ENCODE peak calls at places on chromosomes 6 and 20, in four cellular contexts. N is suprapubic skin, E is transverse colon, D is tibial nerve. U is an unnamed sample.

GRCh38 chr20:63472159-63472811 is at the start of gene KCNQ2:
- DNase-seq in N (no peak), D (no peak), E (no peak), U (no peak)

GRCh38 chr6:149766156-149766768 is 16.7 kb downstream of the PCMT1 start:
- DNase-seq in E (no peak), N (no peak), D (no peak), U (peak; percentile 48)

GRCh38 chr6:168125429-168126001 is 46.5 kb upstream of the FRMD1 start:
- DNase-seq in E (no peak), D (no peak), N (no peak), U (no peak)

GRCh38 chr6:148068391-148068790 is 274.2 kb upstream of the SASH1 start:
- DNase-seq in E (no peak), N (no peak), D (no peak), U (no peak)

GRCh38 chr20:22525821-22526220 is 58.6 kb downstream of the FOXA2 start:
- DNase-seq in N (no peak), E (no peak), D (no peak), U (no peak)

GRCh38 chr6:3292431-3293197 is 33.9 kb downstream of the PSMG4 start:
- DNase-seq in E (peak; percentile 4), D (no peak), N (peak; percentile 59), U (no peak)

GRCh38 chr6:116371384-116372209 is 850 bp downstream of the DSE start:
- DNase-seq in D (peak; percentile 76), N (peak; percentile 93), E (peak; percentile 64), U (peak; percentile 56)

GRCh38 chr6:4935981-4936680 is 67.7 kb downstream of the RPP40 start:
- DNase-seq in D (no peak), N (no peak), E (no peak), U (no peak)

DNA sequence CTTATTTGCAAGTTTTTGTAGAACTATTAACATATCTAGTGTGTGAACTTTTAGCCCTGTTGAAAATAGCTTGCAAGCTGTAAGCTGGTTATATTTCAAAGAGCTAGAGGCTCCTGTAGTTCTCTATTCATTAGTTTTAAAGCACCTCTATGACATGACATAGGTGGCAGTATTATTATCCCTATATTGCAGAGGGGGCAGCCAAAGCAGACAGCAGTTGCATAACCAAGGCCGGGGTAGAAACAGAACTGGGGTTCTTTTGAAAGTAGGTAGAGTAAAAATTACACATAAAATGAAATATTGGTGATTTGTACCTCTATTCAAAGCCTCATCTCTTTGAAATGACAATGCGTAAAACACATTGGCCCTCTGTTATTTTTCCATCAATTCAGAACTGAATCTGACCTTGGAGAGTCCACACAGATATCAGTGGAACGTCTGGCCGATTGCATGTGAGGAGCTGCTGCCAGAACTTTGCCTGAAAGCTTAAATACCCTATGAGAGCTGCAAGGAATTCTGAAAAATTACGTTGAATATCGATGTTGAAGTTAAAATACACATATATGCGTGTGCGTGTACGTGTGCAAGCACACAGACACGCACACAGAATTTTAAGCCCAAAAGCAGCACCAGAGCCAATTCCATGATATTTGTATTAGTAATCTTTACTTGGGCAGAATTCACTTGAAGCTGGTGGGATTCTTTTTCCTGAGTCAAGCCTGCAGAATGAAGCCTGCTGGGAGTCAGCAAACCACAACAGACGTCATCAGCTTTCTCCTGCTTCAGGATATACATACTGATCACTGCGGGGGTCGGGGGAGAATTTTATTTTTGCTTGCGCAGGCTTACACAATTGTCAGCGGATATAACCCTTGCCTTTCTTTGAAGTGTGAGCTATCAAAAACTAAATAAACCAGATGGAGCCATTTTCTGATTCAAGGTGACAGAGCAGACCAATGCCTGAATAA is 163.2 kb downstream of the PDE7B start:
- DNase-seq in N (no peak), D (no peak), E (no peak), U (no peak)
- TF ChIP-seq EP300 in N (no peak), D (no peak), E (no peak), U (no peak)

DNA sequence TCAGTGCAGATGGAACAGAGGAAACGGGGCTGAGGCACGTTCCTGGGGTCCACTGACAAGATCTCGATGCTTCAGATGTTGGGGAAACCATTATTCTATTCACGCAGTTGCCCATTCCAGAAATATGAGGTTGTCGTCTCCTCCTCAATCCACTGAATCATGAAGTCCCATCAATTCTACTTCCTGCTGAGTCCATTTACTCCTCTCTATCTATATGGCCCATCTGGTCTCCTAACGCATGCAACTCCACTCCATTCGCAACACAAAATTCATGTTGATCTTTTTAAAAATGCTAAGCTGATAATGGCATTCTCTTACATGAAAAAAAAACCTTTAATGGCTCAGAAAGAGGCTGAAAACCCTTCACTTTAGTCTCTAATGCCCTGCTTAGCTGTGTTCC is 37.5 kb downstream of the MAP3K5 start:
- DNase-seq in E (no peak), N (no peak), D (no peak), U (no peak)
- H3K4me1 ChIP-seq in E (peaks cover 28% of the 10 kb centered on the region), N (peaks cover 16% of the 10 kb centered on the region), D (no peaks in the 10 kb centered on the region), U (peaks cover 33% of the 10 kb centered on the region)

GRCh38 chr20:44501448-44501847 is 20.4 kb downstream of the SERINC3 start:
- DNase-seq in E (no peak), D (no peak), N (no peak), U (no peak)
- H3K36me3 ChIP-seq in E (peaks cover 3% of the 10 kb centered on the region), D (peaks cover 32% of the 10 kb centered on the region), N (peaks cover 97% of the 10 kb centered on the region), U (peaks cover 71% of the 10 kb centered on the region)

GRCh38 chr6:63188828-63189227 is 22.4 kb upstream of the FKBP1C start:
- DNase-seq in N (no peak), D (no peak), E (no peak), U (no peak)

DNA sequence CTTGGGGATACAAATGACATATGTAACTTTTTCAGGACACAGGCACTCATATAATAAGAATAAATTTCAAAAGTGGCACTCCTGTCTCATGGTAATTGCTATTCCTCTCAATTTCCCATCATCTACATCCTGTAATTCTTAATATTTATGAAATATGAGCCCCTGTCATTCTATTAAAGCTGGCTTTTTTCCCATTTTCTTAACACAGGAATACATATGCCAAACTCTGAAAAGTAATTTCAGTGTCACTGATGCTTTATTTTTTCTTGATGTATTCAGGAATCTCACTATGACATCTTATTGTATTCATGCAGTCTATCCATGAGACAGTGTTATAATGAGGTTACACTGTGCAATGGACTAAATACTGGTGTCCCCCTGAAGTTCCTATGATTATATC is 24.3 kb upstream of the FKBP1C start:
- DNase-seq in N (no peak), D (no peak), E (no peak), U (no peak)
- TF ChIP-seq EP300 in N (no peak), D (no peak), E (no peak), U (no peak)

GRCh38 chr6:133701633-133702331 is 187.1 kb upstream of the TCF21 start:
- DNase-seq in D (no peak), E (no peak), N (no peak), U (no peak)
- H3K4me1 ChIP-seq in D (no peaks in the 10 kb centered on the region), E (no peaks in the 10 kb centered on the region), N (peaks cover 4% of the 10 kb centered on the region), U (no peaks in the 10 kb centered on the region)

GRCh38 chr6:106106276-106107042 is 20.3 kb downstream of the PRDM1 start:
- DNase-seq in D (no peak), E (no peak), N (no peak), U (no peak)

GRCh38 chr6:106105493-106105892 is 19.4 kb downstream of the PRDM1 start:
- DNase-seq in E (no peak), N (no peak), D (no peak), U (no peak)

GRCh38 chr6:106109043-106109442 is 22.9 kb downstream of the PRDM1 start:
- DNase-seq in E (no peak), D (no peak), N (no peak), U (no peak)

GRCh38 chr6:106108129-106108528 is 22.0 kb downstream of the PRDM1 start:
- DNase-seq in N (no peak), E (no peak), D (no peak), U (no peak)

DNA sequence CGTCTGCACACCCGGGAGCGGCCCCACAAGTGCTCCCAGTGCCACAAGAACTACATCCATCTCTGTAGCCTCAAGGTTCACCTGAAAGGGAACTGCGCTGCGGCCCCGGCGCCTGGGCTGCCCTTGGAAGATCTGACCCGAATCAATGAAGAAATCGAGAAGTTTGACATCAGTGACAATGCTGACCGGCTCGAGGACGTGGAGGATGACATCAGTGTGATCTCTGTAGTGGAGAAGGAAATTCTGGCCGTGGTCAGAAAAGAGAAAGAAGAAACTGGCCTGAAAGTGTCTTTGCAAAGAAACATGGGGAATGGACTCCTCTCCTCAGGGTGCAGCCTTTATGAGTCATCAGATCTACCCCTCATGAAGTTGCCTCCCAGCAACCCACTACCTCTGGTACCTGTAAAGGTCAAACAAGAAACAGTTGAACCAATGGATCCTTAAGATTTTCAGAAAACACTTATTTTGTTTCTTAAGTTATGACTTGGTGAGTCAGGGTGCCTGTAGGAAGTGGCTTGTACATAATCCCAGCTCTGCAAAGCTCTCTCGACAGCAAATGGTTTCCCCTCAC is 21.0 kb downstream of the PRDM1 start:
- DNase-seq in D (no peak), E (no peak), N (no peak), U (no peak)
- H3K36me3 ChIP-seq in D (peaks cover 17% of the 10 kb centered on the region), E (no peaks in the 10 kb centered on the region), N (peaks cover 21% of the 10 kb centered on the region), U (no peaks in the 10 kb centered on the region)

DNA sequence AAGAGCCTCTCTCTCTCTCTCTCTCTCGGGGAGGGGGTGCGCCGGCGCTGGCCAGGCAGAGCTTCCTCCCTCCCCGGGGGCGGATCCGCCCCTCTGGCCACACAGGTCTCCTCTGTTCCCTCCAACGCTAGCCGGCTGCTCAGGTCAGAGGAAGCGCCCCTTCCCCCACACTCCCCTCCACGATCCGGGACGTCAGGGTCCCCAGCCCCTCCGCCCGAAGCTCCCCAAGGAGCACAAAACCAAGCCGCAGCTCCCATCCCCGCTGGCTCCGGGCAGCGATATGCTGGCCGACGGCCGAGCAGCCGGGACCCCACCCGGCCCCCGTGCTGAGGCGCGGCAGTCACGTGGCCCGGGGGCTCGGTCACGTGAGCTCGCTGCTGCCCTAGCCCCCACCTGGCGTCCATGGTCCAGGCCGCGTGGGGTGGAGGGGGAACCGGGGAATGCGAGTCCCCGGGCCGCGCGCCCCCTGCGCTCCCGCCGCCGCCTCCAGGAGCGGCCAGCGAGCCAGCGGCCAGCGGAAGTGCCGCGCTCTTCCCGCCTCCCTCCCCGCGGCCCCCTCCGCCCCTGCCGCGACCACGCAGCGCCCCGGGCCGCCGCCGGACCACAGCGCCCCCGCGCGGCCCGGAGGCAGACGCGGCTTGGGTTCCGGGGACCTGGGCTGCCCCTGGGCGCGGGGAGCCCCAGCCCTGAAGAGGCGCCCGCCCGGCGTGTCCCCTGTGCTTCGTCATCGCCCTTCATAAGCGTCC is at the start of gene SLC35B2:
- DNase-seq in N (no peak), D (peak; percentile 42), E (peak; percentile 70), U (peak; percentile 68)
- TF ChIP-seq EP300 in N (no peak), D (peak; percentile 78), E (no peak), U (no peak)

DNA sequence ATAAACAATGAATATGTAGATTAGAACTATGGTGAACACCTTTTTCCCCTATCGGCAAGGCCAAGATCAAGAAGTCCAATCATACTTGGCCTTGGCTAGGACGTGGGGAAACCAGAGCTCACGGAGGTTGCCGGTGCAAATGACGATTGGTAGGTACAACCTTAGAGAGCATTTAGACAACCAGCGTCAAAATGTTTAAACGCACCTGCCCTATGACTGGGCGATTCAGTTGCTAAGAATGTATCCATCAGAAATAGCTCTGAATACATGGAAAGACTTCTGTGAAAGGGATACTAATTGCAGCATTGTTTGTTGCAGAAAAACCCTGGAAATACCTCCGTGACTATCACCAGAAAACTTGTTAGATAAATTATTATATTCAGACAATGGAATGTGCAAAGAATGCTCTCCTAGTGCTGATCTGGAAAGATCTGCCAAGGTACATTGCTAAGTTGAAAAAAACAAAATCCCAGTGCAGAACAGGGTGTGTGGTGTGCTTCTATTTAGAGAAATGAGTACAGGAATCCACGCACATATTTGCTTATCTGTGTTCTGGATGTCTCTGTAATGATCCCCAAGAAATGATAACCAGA is 48.0 kb upstream of the PTPN1 start:
- DNase-seq in D (no peak), N (no peak), E (no peak), U (no peak)
- H3K4me1 ChIP-seq in D (no peaks in the 10 kb centered on the region), N (peaks cover 17% of the 10 kb centered on the region), E (peaks cover 13% of the 10 kb centered on the region), U (peaks cover 14% of the 10 kb centered on the region)